ENCODE peak calls at places on chromosomes 13 and 19, in six cellular contexts. K is left lung; T is CD8-positive, alpha-beta T cell; W is psoas muscle; S is heart right ventricle; E is naive thymus-derived CD4-positive, alpha-beta T cell. P is an unnamed sample.

GRCh38 chr13:95385808-95386207 is 84.6 kb upstream of the ABCC4 start:
- DNase-seq in S (no peak), E (no peak), K (no peak), W (no peak), T (no peak), P (no peak)

GRCh38 chr13:26707122-26708006 is 53.2 kb downstream of the GPR12 start:
- DNase-seq in T (peak; percentile 60), K (no peak), E (peak; percentile 46), S (peak; percentile 36), W (no peak), P (peak; percentile 20)

GRCh38 chr13:47484564-47484963 is 516.5 kb downstream of the SUCLA2 start:
- DNase-seq in E (no peak), W (no peak), S (no peak), T (no peak), K (no peak), P (no peak)

GRCh38 chr19:45047188-45047797 is 8.4 kb downstream of the CLASRP start:
- DNase-seq in S (no peak), W (no peak), E (peak; percentile 9), K (no peak), T (no peak), P (no peak)

GRCh38 chr13:47564041-47564440 is 437.0 kb downstream of the SUCLA2 start:
- DNase-seq in S (no peak), E (no peak), W (no peak), T (no peak), K (no peak), P (no peak)

GRCh38 chr19:11639602-11640471 is 42.6 kb downstream of the ZNF627 start:
- DNase-seq in T (peak; percentile 82), W (peak; percentile 94), K (peak; percentile 96), E (peak; percentile 78), S (peak; percentile 96), P (peak; percentile 76)

GRCh38 chr19:48928164-48929005 is 5.1 kb upstream of the DHDH start:
- DNase-seq in T (no peak), E (no peak), W (no peak), S (no peak), K (peak; percentile 74), P (no peak)

GRCh38 chr13:113528101-113528797 is 37.7 kb upstream of the DCUN1D2 start:
- DNase-seq in S (no peak), K (no peak), W (no peak), E (no peak), T (no peak), P (no peak)

GRCh38 chr19:32652893-32653625 is 21.9 kb downstream of the ANKRD27 start:
- DNase-seq in E (no peak), K (peak; percentile 60), T (no peak), W (peak; percentile 72), S (peak; percentile 80), P (no peak)

GRCh38 chr13:22789916-22790315 is 390.9 kb upstream of the SGCG start:
- DNase-seq in K (no peak), E (no peak), S (no peak), T (no peak), W (no peak), P (no peak)

GRCh38 chr19:16327131-16327450 is 2.5 kb downstream of the KLF2 start:
- DNase-seq in T (no peak), W (no peak), E (no peak), K (no peak), S (no peak), P (no peak)

GRCh38 chr19:47633516-47633915 is 24.6 kb downstream of the BICRA start:
- DNase-seq in K (no peak), S (no peak), W (no peak), T (no peak), E (no peak), P (no peak)

DNA sequence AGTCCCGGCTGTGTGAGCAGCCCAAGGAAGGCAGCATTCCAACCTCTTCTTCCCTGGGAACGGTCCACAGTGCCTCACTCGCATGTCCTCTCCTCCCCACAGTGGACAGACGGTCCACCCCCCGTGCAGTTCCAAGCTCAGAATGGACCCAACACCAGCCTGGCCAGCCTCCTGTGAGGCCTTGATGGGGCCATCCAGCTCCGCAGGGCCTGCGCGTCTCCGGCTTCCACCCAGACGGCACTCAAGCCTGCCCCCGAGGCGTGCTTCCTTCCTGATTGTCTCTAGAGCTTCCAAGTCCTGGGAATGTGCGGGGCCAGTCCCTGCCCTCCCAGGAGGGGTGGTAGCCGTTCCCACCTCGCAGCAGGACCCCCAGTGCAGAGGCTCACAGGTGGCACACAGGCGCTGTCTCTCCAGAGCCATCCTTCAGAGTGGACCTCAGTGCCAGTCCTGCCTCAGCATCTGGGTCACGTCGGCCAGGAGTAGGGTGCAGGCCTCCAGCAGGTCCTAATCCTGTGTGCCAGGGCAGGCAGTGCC is 35.0 kb downstream of the MAU2 start:
- DNase-seq in K (no peak), S (no peak), E (no peak), T (no peak), W (no peak), P (no peak)
- H3K27ac ChIP-seq in K (no peak overlapping the region), S (no peak overlapping the region), E (no peak overlapping the region), T (no peak overlapping the region), W (no peak overlapping the region), P (no peak overlapping the region)

DNA sequence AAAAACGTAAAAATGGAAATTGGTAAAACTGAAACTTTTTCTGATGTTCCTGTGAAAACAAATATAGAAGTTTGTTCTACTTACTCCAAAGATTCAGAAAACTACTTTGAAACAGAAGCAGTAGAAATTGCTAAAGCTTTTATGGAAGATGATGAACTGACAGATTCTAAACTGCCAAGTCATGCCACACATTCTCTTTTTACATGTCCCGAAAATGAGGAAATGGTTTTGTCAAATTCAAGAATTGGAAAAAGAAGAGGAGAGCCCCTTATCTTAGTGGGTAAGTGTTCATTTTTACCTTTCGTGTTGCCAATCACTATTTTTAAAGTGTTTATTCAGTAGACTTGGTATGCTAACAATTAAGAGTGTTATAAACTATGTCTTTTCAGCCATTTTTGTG is 25.6 kb downstream of the BRCA2 start:
- DNase-seq in T (no peak), W (no peak), E (no peak), K (no peak), S (no peak), P (no peak)
- H3K27ac ChIP-seq in T (no peak overlapping the region), W (no peak overlapping the region), E (no peak overlapping the region), K (peak overlapping the region; percentile 38), S (no peak overlapping the region), P (no peak overlapping the region)

GRCh38 chr19:19162495-19162894 is 7.6 kb downstream of the MEF2B start:
- DNase-seq in E (no peak), K (no peak), S (no peak), T (no peak), W (no peak), P (no peak)
- H3K27ac ChIP-seq in E (no peak overlapping the region), K (no peak overlapping the region), S (no peak overlapping the region), T (no peak overlapping the region), W (no peak overlapping the region), P (no peak overlapping the region)

DNA sequence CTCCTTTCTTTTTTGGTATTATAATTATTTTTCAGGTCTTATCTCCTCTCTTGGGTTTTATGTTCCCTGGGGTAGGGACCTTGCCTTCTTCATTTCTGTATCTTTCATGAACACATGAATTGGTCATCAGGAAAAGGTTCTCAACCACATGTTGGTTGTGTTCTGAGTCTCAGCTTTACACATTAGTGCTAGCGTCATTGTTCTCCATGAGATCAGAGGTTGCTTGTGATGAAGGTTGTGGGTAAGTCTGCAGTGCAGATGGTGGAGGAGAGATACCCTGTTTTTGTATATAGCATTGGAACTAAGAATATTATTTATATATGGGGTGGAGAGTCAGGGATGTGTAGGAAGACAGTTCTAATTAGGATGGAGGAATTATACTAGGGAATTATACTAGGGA is 24.5 kb upstream of the CEACAM8 start:
- DNase-seq in W (no peak), T (no peak), K (no peak), S (no peak), E (no peak), P (no peak)
- H3K27ac ChIP-seq in W (no peak overlapping the region), T (no peak overlapping the region), K (no peak overlapping the region), S (no peak overlapping the region), E (no peak overlapping the region), P (no peak overlapping the region)

DNA sequence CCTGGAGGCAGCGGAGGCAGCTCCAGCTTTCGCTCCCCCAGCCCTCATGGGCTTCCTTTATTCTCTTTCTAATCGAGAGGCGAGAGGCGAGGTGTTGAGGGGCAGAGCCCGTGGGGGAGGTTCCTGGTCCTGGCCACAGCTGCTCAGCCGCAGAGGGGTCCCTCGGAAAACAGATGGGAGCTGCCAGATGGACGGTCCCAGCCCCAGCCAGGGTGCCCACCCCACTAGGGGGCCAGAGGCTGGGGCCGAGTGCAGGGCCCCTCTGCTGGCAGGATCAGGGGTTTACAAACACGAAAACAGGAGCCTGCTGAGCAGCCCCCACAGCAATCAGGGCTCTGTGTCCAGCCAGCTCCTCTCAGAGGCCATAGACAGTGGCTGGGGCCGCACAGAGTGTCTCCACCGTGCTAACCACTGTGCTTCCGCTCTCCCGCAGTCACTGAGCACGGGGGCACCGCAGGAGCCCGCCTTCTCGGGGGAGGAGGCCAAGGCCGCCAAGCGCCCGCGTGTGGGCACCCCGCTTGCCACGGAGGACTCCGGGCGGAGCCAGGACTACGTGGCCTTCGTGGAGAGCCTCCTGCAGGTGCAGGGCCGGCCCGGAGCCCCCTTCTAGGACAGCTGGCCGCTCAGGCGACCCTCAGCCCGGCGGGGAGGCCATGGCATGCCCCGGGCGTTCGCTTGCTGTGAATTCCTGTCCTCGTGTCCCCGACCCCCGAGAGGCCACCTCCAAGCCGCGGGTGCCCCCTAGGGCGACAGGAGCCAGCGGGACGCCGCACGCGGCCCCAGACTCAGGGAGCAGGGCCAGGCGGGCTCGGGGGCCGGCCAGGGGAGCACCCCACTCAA is 182.2 kb downstream of the KDM4B start:
- DNase-seq in T (no peak), S (no peak), E (no peak), K (no peak), W (peak; percentile 41), P (no peak)
- H3K27ac ChIP-seq in T (no peak overlapping the region), S (no peak overlapping the region), E (no peak overlapping the region), K (no peak overlapping the region), W (no peak overlapping the region), P (no peak overlapping the region)

DNA sequence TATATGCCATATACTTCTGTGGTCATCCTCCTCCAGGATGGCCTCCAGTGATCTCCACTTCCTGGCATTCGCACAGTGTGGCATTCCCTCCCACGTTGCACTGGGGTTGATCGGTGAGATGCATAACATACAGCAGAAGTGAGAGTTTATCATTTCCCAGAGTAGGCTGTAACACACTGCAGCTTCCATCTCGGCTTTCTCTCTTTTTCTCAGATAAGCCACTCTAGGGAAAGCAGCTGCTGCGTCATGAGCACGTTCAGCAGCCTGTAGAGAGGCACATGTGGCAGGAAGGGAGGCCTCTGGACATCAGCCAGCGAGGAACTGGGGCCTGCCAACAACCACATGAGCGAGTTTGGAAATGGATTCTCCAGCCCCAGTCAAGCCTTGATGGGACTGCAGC is 807.1 kb downstream of the DIAPH3 start:
- DNase-seq in E (no peak), S (peak; percentile 93), T (no peak), W (peak; percentile 69), K (peak; percentile 37), P (no peak)
- H3K27ac ChIP-seq in E (no peak overlapping the region), S (peak overlapping the region; percentile 63), T (no peak overlapping the region), W (peak overlapping the region; percentile 46), K (peak overlapping the region; percentile 51), P (no peak overlapping the region)

P was measured in caudate nucleus.